ENCODE peak calls at places on chromosomes 2 and 18, in six cellular contexts. G is fibroblast of mammary gland, U is foreskin fibroblast, N is skeletal muscle cell, Z is RKO, O is NCI-H460. K is an unnamed sample.

GRCh38 chr2:164910091-164910899 is 45.0 kb downstream of the SLC38A11 start:
- DNase-seq in G (peak; percentile 10), U (peak; percentile 39), O (no peak), N (peak; percentile 35), Z (no peak), K (peak; percentile 95)

GRCh38 chr2:3956892-3957291 is 253.5 kb downstream of the DCDC2C start:
- DNase-seq in G (no peak), O (no peak), N (no peak), U (no peak), Z (no peak), K (no peak)

GRCh38 chr18:46657115-46657955 is at the start of gene LOXHD1:
- DNase-seq in G (no peak), O (no peak), Z (no peak), U (no peak), N (no peak), K (no peak)

GRCh38 chr2:101387151-101387807 is at the start of gene CREG2:
- DNase-seq in Z (no peak), O (peak; percentile 52), U (peak; percentile 84), N (peak; percentile 11), G (peak; percentile 42), K (peak; percentile 56)

GRCh38 chr2:12717988-12718661 is 1.4 kb downstream of the TRIB2 start:
- DNase-seq in N (no peak), G (peak; percentile 33), U (peak; percentile 62), O (no peak), Z (no peak), K (peak; percentile 37)

GRCh38 chr18:28407681-28408080 is 230.8 kb upstream of the CDH2 start:
- DNase-seq in N (no peak), O (no peak), G (no peak), U (no peak), Z (no peak), K (peak; percentile 2)

GRCh38 chr2:6637329-6637728 is 228.4 kb downstream of the CMPK2 start:
- DNase-seq in U (no peak), Z (no peak), O (no peak), G (no peak), N (no peak), K (no peak)

GRCh38 chr18:21000667-21001066 is 110.9 kb downstream of the ROCK1 start:
- DNase-seq in N (no peak), U (peak; percentile 52), G (peak; percentile 37), Z (peak; percentile 41), O (no peak), K (peak; percentile 28)

GRCh38 chr2:145230546-145230945 is 710.6 kb upstream of the ZEB2 start:
- DNase-seq in N (no peak), U (peak; percentile 63), O (no peak), G (peak; percentile 77), Z (no peak), K (peak; percentile 19)

GRCh38 chr2:122980672-122981071 is 1044.4 kb upstream of the CNTNAP5 start:
- DNase-seq in G (peak; percentile 24), N (peak; percentile 35), O (no peak), Z (no peak), U (peak; percentile 1), K (no peak)

GRCh38 chr2:88003074-88003755 is 13.1 kb downstream of the RNU2-63P start:
- DNase-seq in G (no peak), O (no peak), N (no peak), U (peak; percentile 20), Z (no peak), K (no peak)

GRCh38 chr18:36544036-36544725 is 246.7 kb downstream of the FHOD3 start:
- DNase-seq in U (no peak), O (no peak), N (no peak), Z (no peak), G (peak; percentile 11), K (peak; percentile 6)

GRCh38 chr2:147273106-147273505 is 571.7 kb upstream of the ACVR2A start:
- DNase-seq in Z (no peak), G (no peak), N (no peak), U (no peak), O (no peak), K (no peak)

GRCh38 chr2:45169339-45170190 is 160.3 kb upstream of the SIX2 start:
- DNase-seq in Z (no peak), G (peak; percentile 24), N (no peak), U (peak; percentile 51), O (no peak), K (peak; percentile 24)

GRCh38 chr2:99488587-99488998 is 1.2 kb downstream of the REV1 start:
- DNase-seq in O (peak; percentile 12), U (peak; percentile 33), G (peak; percentile 42), N (no peak), Z (peak; percentile 65), K (peak; percentile 54)

GRCh38 chr18:24710474-24710873 is 250.0 kb downstream of the HRH4 start:
- DNase-seq in G (no peak), U (no peak), N (no peak), Z (no peak), O (no peak), K (no peak)

GRCh38 chr2:67954125-67954748 is 108.6 kb downstream of the C1D start:
- DNase-seq in U (no peak), Z (no peak), G (no peak), O (no peak), N (no peak), K (no peak)

GRCh38 chr2:232689152-232689910 is 7.8 kb upstream of the GIGYF2 start:
- DNase-seq in N (peak; percentile 21), Z (no peak), U (peak; percentile 57), G (peak; percentile 40), O (no peak), K (peak; percentile 63)

GRCh38 chr2:88024509-88024908 is 8.2 kb upstream of the RNU2-63P start:
- DNase-seq in O (no peak), G (no peak), N (no peak), Z (no peak), U (no peak), K (no peak)

GRCh38 chr2:204027105-204027504 is 90.5 kb downstream of the ICOS start:
- DNase-seq in O (no peak), U (no peak), G (peak; percentile 16), Z (peak; percentile 11), N (peak; percentile 2), K (peak; percentile 72)

GRCh38 chr2:113894156-113894743 is 4.4 kb downstream of the ACTR3 start:
- DNase-seq in N (peak; percentile 75), G (peak; percentile 96), O (peak; percentile 70), Z (peak; percentile 77), U (peak; percentile 85), K (peak; percentile 94)

GRCh38 chr2:65390134-65390533 is 42.3 kb downstream of the SPRED2 start:
- DNase-seq in U (no peak), Z (no peak), N (no peak), G (no peak), O (no peak), K (no peak)

GRCh38 chr2:207253946-207254345 is 88.2 kb upstream of the KLF7 start:
- DNase-seq in O (no peak), N (peak; percentile 80), G (peak; percentile 93), Z (peak; percentile 34), U (peak; percentile 86), K (peak; percentile 95)

GRCh38 chr2:88540346-88540745 is 86.9 kb downstream of the EIF2AK3 start:
- DNase-seq in G (peak; percentile 74), Z (peak; percentile 57), N (peak; percentile 28), U (peak; percentile 75), O (no peak), K (peak; percentile 61)

GRCh38 chr2:85162746-85163301 is 29.6 kb downstream of the TCF7L1 start:
- DNase-seq in Z (no peak), G (peak; percentile 88), O (no peak), U (no peak), N (peak; percentile 83), K (peak; percentile 66)

GRCh38 chr2:39737661-39738060 is 41.4 kb downstream of the THUMPD2 start:
- DNase-seq in N (peak; percentile 81), G (peak; percentile 85), U (peak; percentile 61), Z (no peak), O (no peak), K (peak; percentile 93)

GRCh38 chr2:11716689-11717321 is 29.6 kb upstream of the LPIN1 start:
- DNase-seq in G (peak; percentile 76), Z (no peak), U (peak; percentile 71), O (no peak), N (peak; percentile 62), K (peak; percentile 64)

GRCh38 chr2:127675335-127676261 is at the start of gene LIMS2:
- DNase-seq in O (no peak), G (peak; percentile 33), U (peak; percentile 44), N (no peak), Z (no peak), K (no peak)

GRCh38 chr2:118403658-118404451 is 315.6 kb downstream of the INSIG2 start:
- DNase-seq in O (no peak), Z (peak; percentile 32), U (peak; percentile 10), G (peak; percentile 19), N (no peak), K (no peak)

GRCh38 chr2:162103443-162104009 is 29.5 kb upstream of the DPP4 start:
- DNase-seq in N (no peak), U (peak; percentile 69), Z (no peak), O (no peak), G (peak; percentile 56), K (no peak)

GRCh38 chr2:204680576-204680975 is 135.3 kb downstream of the PARD3B start:
- DNase-seq in O (no peak), N (no peak), U (no peak), Z (no peak), G (no peak), K (peak; percentile 54)